ENCODE peak calls at places on chromosomes 1 and 21, in eight cellular contexts. E is HCT116, T is left kidney, S is thoracic aorta, X is coronary artery, Q is HTR-8/SVneo, O is HFF-Myc, I is anterior cingulate cortex. W is an unnamed sample.

GRCh38 chr1:201850053-201850397 is 21.1 kb downstream of the IPO9 start:
- DNase-seq in X (no peak), S (no peak), Q (no peak), O (no peak), I (no peak), T (no peak), E (no peak), W (no peak)

GRCh38 chr1:910881-911721 is 12.6 kb upstream of the SAMD11 start:
- DNase-seq in S (no peak), Q (peak), X (no peak), T (peak), O (no peak), I (no peak), E (no peak), W (no peak)

GRCh38 chr21:44370771-44371410 is 17.5 kb downstream of the TRPM2 start:
- DNase-seq in E (no peak), I (no peak), T (no peak), S (no peak), Q (no peak), O (no peak), X (peak), W (no peak)

GRCh38 chr1:158019177-158019868 is 25.9 kb downstream of the KIRREL1 start:
- DNase-seq in S (no peak), Q (peak), X (peak), O (peak), T (peak), I (no peak), E (peak), W (no peak)

GRCh38 chr1:8740034-8740449 is 77.4 kb downstream of the RERE start:
- DNase-seq in X (no peak), O (peak), S (no peak), E (no peak), I (no peak), T (no peak), Q (no peak), W (no peak)

GRCh38 chr1:161946071-161946987 is 77.3 kb downstream of the OLFML2B start:
- DNase-seq in S (no peak), T (no peak), Q (no peak), X (no peak), O (no peak), E (no peak), I (no peak), W (no peak)

GRCh38 chr1:201318504-201319340 is 35.4 kb downstream of the PKP1 start:
- DNase-seq in E (no peak), S (no peak), X (no peak), T (no peak), I (no peak), O (no peak), Q (no peak), W (no peak)

GRCh38 chr1:18386591-18386990 is 94.1 kb upstream of the KLHDC7A start:
- DNase-seq in E (no peak), T (no peak), Q (no peak), I (no peak), O (no peak), S (no peak), X (no peak), W (no peak)

GRCh38 chr21:29175408-29176147 is 45.1 kb downstream of the MAP3K7CL start:
- DNase-seq in Q (no peak), E (no peak), O (peak), S (no peak), T (peak), I (no peak), X (no peak), W (no peak)

GRCh38 chr1:61337471-61337870 is 255.1 kb downstream of the NFIA start:
- DNase-seq in I (no peak), E (no peak), X (no peak), T (peak), O (no peak), Q (no peak), S (no peak), W (no peak)

GRCh38 chr1:225866061-225866844 is 15.9 kb downstream of the TMEM63A start:
- DNase-seq in S (no peak), I (no peak), T (no peak), Q (no peak), X (no peak), E (no peak), O (no peak), W (no peak)

GRCh38 chr1:162177126-162177525 is 107.6 kb downstream of the NOS1AP start:
- DNase-seq in O (no peak), I (no peak), E (no peak), X (no peak), T (no peak), Q (no peak), S (no peak), W (no peak)

GRCh38 chr1:37995773-37996379 is 6.1 kb upstream of the SF3A3 start:
- DNase-seq in Q (no peak), I (no peak), T (peak), S (no peak), O (peak), X (peak), E (no peak), W (no peak)

GRCh38 chr21:15362458-15362857 is 297.7 kb upstream of the NRIP1 start:
- DNase-seq in Q (no peak), I (no peak), E (no peak), O (no peak), T (no peak), X (no peak), S (no peak), W (no peak)

GRCh38 chr1:185398022-185398421 is 81.0 kb upstream of the IVNS1ABP start:
- DNase-seq in Q (no peak), S (no peak), I (no peak), T (no peak), X (no peak), E (no peak), O (no peak), W (no peak)

GRCh38 chr1:43381609-43382008 is 8.0 kb downstream of the MED8 start:
- DNase-seq in O (no peak), T (no peak), S (no peak), I (no peak), Q (no peak), E (no peak), X (no peak), W (no peak)

GRCh38 chr1:223175633-223176032 is 32.6 kb upstream of the TLR5 start:
- DNase-seq in I (peak), O (no peak), T (no peak), X (no peak), S (no peak), E (no peak), Q (no peak), W (peak)

GRCh38 chr1:210332719-210333398 is 4.2 kb downstream of the HHAT start:
- DNase-seq in S (no peak), O (no peak), X (no peak), Q (no peak), T (no peak), E (no peak), I (no peak), W (no peak)

GRCh38 chr1:175075572-175076568 is 8.2 kb downstream of the TNN start:
- DNase-seq in T (no peak), X (no peak), E (no peak), O (no peak), S (no peak), Q (no peak), I (no peak), W (no peak)

GRCh38 chr1:209797978-209798639 is 7.8 kb downstream of the IRF6 start:
- DNase-seq in I (no peak), O (no peak), X (no peak), E (no peak), S (no peak), T (no peak), Q (no peak), W (no peak)

GRCh38 chr1:48943393-48943792 is 166.7 kb upstream of the BEND5 start:
- DNase-seq in X (no peak), I (no peak), T (no peak), E (no peak), S (no peak), Q (no peak), O (no peak), W (no peak)

GRCh38 chr1:114181356-114181755 is 27.7 kb upstream of the SYT6 start:
- DNase-seq in T (no peak), Q (no peak), S (no peak), O (no peak), I (no peak), X (no peak), E (no peak), W (no peak)

GRCh38 chr1:25107643-25108010 is 124.7 kb downstream of the SYF2 start:
- DNase-seq in S (no peak), X (no peak), T (no peak), Q (no peak), E (no peak), I (no peak), O (no peak), W (no peak)

GRCh38 chr1:42982641-42983040 is 24.0 kb upstream of the SLC2A1 start:
- DNase-seq in X (no peak), E (no peak), S (no peak), I (no peak), Q (no peak), O (no peak), T (no peak), W (no peak)

GRCh38 chr1:109307363-109308021 is 681 bp upstream of the MYBPHL start:
- DNase-seq in E (no peak), X (no peak), Q (peak), S (no peak), T (no peak), O (no peak), I (peak), W (peak)

GRCh38 chr1:156124557-156125483 is 10.3 kb downstream of the LMNA start:
- DNase-seq in I (no peak), S (no peak), X (no peak), Q (no peak), T (no peak), O (no peak), E (no peak), W (no peak)

GRCh38 chr1:29677028-29678024 is 441.0 kb downstream of the PTPRU start:
- DNase-seq in S (no peak), T (peak), I (no peak), O (peak), X (peak), Q (no peak), E (no peak), W (no peak)

GRCh38 chr1:14742181-14742980 is 143.9 kb downstream of the KAZN start:
- DNase-seq in Q (peak), S (no peak), I (peak), O (peak), E (peak), X (no peak), T (no peak), W (no peak)

GRCh38 chr1:22826630-22827580 is 116.3 kb downstream of the EPHB2 start:
- DNase-seq in I (no peak), S (no peak), E (no peak), O (no peak), X (no peak), T (peak), Q (no peak), W (no peak)

GRCh38 chr1:109617291-109617801 is 2.1 kb downstream of the GNAT2 start:
- DNase-seq in T (no peak), E (peak), X (no peak), I (no peak), S (no peak), Q (no peak), O (peak), W (no peak)

GRCh38 chr1:79501153-79501552 is 494.6 kb upstream of the ADGRL4 start:
- DNase-seq in S (no peak), T (no peak), X (no peak), I (no peak), O (no peak), E (no peak), Q (no peak), W (no peak)

GRCh38 chr1:172121071-172121717 is 279.9 kb downstream of the DNM3 start:
- DNase-seq in Q (no peak), X (no peak), T (peak), O (no peak), I (no peak), E (no peak), S (no peak), W (no peak)

GRCh38 chr21:37565530-37566223 is 199.1 kb downstream of the DYRK1A start:
- DNase-seq in S (no peak), X (no peak), E (no peak), Q (no peak), O (no peak), T (no peak), I (no peak), W (no peak)

GRCh38 chr1:236748471-236748870 is 46.6 kb upstream of the MTR start:
- DNase-seq in Q (no peak), I (no peak), X (no peak), E (peak), T (no peak), S (no peak), O (no peak), W (no peak)

GRCh38 chr1:173064011-173064410 is 13.3 kb upstream of the TNFSF18 start:
- DNase-seq in T (no peak), E (no peak), S (no peak), O (no peak), X (no peak), Q (no peak), I (no peak), W (no peak)

GRCh38 chr21:33308586-33309490 is 15.9 kb upstream of the IFNAR1 start:
- DNase-seq in Q (no peak), T (peak), E (no peak), S (no peak), X (no peak), O (peak), I (no peak), W (no peak)

GRCh38 chr1:208065862-208066261 is 154.9 kb upstream of the CD34 start:
- DNase-seq in X (no peak), Q (no peak), S (no peak), E (no peak), T (no peak), I (peak), O (no peak), W (peak)

W was measured in putamen.